ENCODE peak calls at places on chromosomes 6 and 20, in nine cellular contexts. B is GM23338, H is HL-60, D is K562, P is GM12891, K is transverse colon, S is stomach, E is suprapubic skin, W is H1. O is an unnamed sample.

GRCh38 chr6:104413767-104414166 is 446.0 kb downstream of the HACE1 start:
- DNase-seq in B (no peak), H (no peak), D (peak; percentile 9), P (no peak), K (no peak), S (no peak), E (no peak), W (no peak), O (no peak)

GRCh38 chr20:25058051-25058796 is at the start of gene ACSS1:
- DNase-seq in B (peak; percentile 74), H (no peak), D (peak; percentile 62), P (peak; percentile 84), K (peak; percentile 78), S (peak; percentile 70), E (peak; percentile 80), W (no peak), O (no peak)

GRCh38 chr6:101392561-101393230 is 812 bp upstream of the GRIK2 start:
- DNase-seq in B (peak; percentile 53), H (no peak), D (no peak), P (no peak), K (no peak), S (no peak), E (no peak), W (no peak), O (no peak)

GRCh38 chr6:90440586-90441338 is 144.1 kb upstream of the BACH2 start:
- DNase-seq in B (no peak), H (no peak), D (no peak), P (no peak), K (no peak), S (no peak), E (no peak), W (no peak), O (no peak)

GRCh38 chr6:43695078-43695966 is 7.7 kb upstream of the MRPS18A start:
- DNase-seq in B (peak; percentile 77), H (no peak), D (no peak), P (no peak), K (peak; percentile 90), S (peak; percentile 88), E (no peak), W (no peak), O (no peak)

GRCh38 chr20:38321959-38322598 is 18.1 kb downstream of the BPI start:
- DNase-seq in B (peak; percentile 75), H (no peak), D (peak; percentile 64), P (no peak), K (no peak), S (no peak), E (no peak), W (no peak), O (no peak)

GRCh38 chr6:135935951-135936601 is 84.6 kb downstream of the PDE7B start:
- DNase-seq in B (no peak), H (no peak), D (no peak), P (no peak), K (no peak), S (no peak), E (no peak), W (no peak), O (peak; percentile 80)

GRCh38 chr6:21731411-21732031 is 138.0 kb downstream of the SOX4 start:
- DNase-seq in B (no peak), H (no peak), D (no peak), P (no peak), K (no peak), S (no peak), E (no peak), W (no peak), O (no peak)

GRCh38 chr20:3420211-3420707 is 12.8 kb upstream of the DNAAF9 start:
- DNase-seq in B (no peak), H (peak; percentile 99), D (no peak), P (peak; percentile 49), K (peak; percentile 35), S (no peak), E (peak; percentile 78), W (no peak), O (no peak)

GRCh38 chr6:48994811-48995210 is 468.2 kb downstream of the MMUT start:
- DNase-seq in B (peak; percentile 26), H (no peak), D (no peak), P (no peak), K (no peak), S (no peak), E (no peak), W (no peak), O (no peak)

GRCh38 chr6:33088258-33088930 is 12.6 kb downstream of the HLA-DPB1 start:
- DNase-seq in B (no peak), H (no peak), D (no peak), P (no peak), K (no peak), S (no peak), E (no peak), W (no peak), O (no peak)

GRCh38 chr6:33088931-33089640 is 13.3 kb downstream of the HLA-DPB1 start:
- DNase-seq in B (no peak), H (no peak), D (no peak), P (no peak), K (no peak), S (no peak), E (no peak), W (no peak), O (no peak)

GRCh38 chr6:33093857-33094256 is 18.1 kb downstream of the HLA-DPB1 start:
- DNase-seq in B (no peak), H (no peak), D (no peak), P (no peak), K (no peak), S (no peak), E (no peak), W (no peak), O (no peak)

GRCh38 chr6:33092385-33092784 is 16.6 kb downstream of the HLA-DPB1 start:
- DNase-seq in B (no peak), H (no peak), D (no peak), P (no peak), K (no peak), S (no peak), E (no peak), W (no peak), O (no peak)

DNA sequence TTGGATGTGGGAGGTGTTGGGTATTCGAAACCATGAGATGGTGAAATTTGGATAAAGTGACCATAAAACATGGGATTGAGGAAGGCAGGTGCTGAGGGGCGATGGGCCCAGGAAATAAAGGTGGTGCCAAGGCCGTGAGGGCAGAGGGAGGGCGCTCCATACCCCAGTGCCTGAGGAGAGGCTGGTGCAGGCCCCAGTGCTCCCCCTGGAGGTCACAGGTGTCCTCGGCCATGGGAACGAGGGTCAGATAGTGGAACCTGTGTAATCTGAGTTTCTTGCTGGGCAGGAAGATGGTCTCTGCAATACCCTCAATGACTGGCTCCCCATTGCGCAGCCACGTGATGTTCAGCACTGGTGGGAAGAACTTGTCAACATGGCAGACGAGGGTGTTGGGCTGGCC is 16.2 kb downstream of the HLA-DPB1 start:
- DNase-seq in B (peak; percentile 89), H (no peak), D (no peak), P (no peak), K (peak; percentile 51), S (peak; percentile 69), E (no peak), W (no peak), O (no peak)
- TF ChIP-seq POLR2AphosphoS5 in B (no peak), H (no peak), D (no peak), P (peak; percentile 66), K (no peak), S (no peak), E (no peak), W (no peak), O (no peak)

GRCh38 chr6:32169211-32169610 is 4.8 kb downstream of the EGFL8 start:
- DNase-seq in B (no peak), H (no peak), D (no peak), P (no peak), K (no peak), S (no peak), E (no peak), W (no peak), O (no peak)

GRCh38 chr6:32170294-32170693 is 5.6 kb downstream of the AGPAT1 start:
- DNase-seq in B (no peak), H (no peak), D (no peak), P (no peak), K (no peak), S (no peak), E (no peak), W (no peak), O (no peak)

GRCh38 chr6:32168807-32169206 is 4.4 kb downstream of the EGFL8 start:
- DNase-seq in B (no peak), H (no peak), D (peak; percentile 76), P (no peak), K (no peak), S (no peak), E (no peak), W (no peak), O (no peak)

GRCh38 chr6:32173051-32173727 is 2.7 kb downstream of the AGPAT1 start:
- DNase-seq in B (peak; percentile 51), H (no peak), D (no peak), P (no peak), K (no peak), S (no peak), E (no peak), W (no peak), O (no peak)

DNA sequence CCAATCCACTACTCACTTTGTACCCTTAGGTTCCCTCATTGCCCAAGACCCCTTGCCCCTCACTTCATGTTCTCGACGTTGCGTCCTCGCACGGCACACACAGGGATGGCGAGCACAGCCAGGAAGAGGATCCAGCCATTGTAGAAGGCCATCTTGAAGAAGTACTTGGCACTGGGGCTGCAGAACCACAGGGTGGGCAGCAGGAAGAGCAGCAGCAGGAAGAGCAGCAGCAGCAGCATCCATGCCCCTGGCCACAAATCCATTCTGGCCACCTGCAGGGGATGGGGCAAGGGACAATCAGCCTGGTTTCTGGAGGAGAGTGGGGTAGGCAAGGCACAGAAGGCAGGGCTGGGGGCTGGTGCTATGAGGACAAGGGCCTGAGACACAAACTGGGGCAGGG is 4.7 kb downstream of the AGPAT1 start:
- DNase-seq in B (no peak), H (no peak), D (no peak), P (no peak), K (no peak), S (no peak), E (no peak), W (no peak), O (no peak)
- TF ChIP-seq POLR2AphosphoS5 in B (no peak), H (no peak), D (no peak), P (no peak), K (no peak), S (no peak), E (no peak), W (no peak), O (no peak)

DNA sequence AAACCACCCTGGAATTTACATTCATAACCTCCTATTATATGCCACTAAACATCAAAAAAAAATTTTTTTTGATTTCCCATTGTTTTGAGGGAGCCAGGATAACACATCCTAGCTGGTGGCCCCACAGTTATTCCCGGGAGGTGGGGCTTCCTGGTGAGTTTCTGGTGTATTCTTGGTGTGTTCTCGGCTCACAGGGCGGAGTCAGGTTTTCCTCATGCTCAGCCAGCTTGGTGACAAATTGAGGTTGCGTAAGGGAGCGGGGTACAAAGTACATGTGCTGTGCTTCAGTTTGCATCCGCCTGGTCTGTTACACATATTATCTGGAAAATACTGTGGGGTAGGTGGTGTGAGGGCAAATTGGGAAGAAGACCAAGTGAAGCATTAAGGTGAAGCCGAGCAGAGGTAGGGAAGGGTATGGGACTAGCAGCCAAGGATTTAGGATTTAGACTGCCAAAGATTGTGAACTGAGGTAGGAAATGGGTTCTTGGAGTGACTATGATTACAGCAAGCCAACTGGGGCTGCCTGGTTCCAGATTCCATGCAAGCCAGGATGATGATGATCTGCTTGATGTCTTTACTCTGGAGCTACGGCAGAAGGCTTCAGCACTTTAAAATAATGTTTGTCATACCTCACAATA is 46.2 kb upstream of the EEF1A1 start:
- DNase-seq in B (peak; percentile 37), H (peak; percentile 70), D (peak; percentile 26), P (no peak), K (peak; percentile 86), S (peak; percentile 84), E (peak; percentile 90), W (no peak), O (no peak)
- TF ChIP-seq POLR2AphosphoS5 in B (no peak), H (no peak), D (no peak), P (no peak), K (no peak), S (no peak), E (peak; percentile 68), W (no peak), O (no peak)

GRCh38 chr6:26595669-26596269 is 984 bp upstream of the ABT1 start:
- DNase-seq in B (peak; percentile 96), H (peak; percentile 82), D (peak; percentile 88), P (peak; percentile 49), K (peak; percentile 95), S (peak; percentile 95), E (peak; percentile 94), W (peak; percentile 83), O (peak; percentile 78)
- TF ChIP-seq POLR2AphosphoS5 in B (peak; percentile 31), H (no peak), D (no peak), P (no peak), K (peak; percentile 23), S (peak; percentile 43), E (no peak), W (no peak), O (no peak)

O was measured in Panc1.